ENCODE peak calls at places on chromosomes 16 and 17, in four cellular contexts. N is K562, S is WTC11, O is H1. V is an unnamed sample.

GRCh38 chr16:529012-529575 is 1.6 kb downstream of the CAPN15 start:
- DNase-seq in N (no peak), S (no peak), O (no peak), V (no peak)

GRCh38 chr16:86886651-86887050 is 308.3 kb downstream of the FOXL1 start:
- DNase-seq in N (no peak), S (no peak), O (no peak), V (no peak)

GRCh38 chr17:72726936-72727335 is 365.6 kb downstream of the SLC39A11 start:
- DNase-seq in N (no peak), S (no peak), O (no peak), V (no peak)

GRCh38 chr17:80724723-80725388 is 180.2 kb downstream of the RPTOR start:
- DNase-seq in N (no peak), S (no peak), O (no peak), V (peak)

GRCh38 chr17:76397687-76398522 is 13.5 kb downstream of the SPHK1 start:
- DNase-seq in N (peak), S (peak), O (peak), V (peak)

GRCh38 chr16:50400967-50401348 is 32.2 kb upstream of the BRD7 start:
- DNase-seq in N (no peak), S (no peak), O (no peak), V (no peak)

GRCh38 chr17:77723909-77724875 is 234.3 kb upstream of the TNRC6C start:
- DNase-seq in N (no peak), S (no peak), O (peak), V (no peak)

GRCh38 chr17:8142158-8142886 is 9.9 kb downstream of the PER1 start:
- DNase-seq in N (no peak), S (no peak), O (no peak), V (no peak)

GRCh38 chr16:81562174-81562849 is 117.7 kb downstream of the CMIP start:
- DNase-seq in N (no peak), S (no peak), O (no peak), V (no peak)

GRCh38 chr16:52546291-52546941 is 527 bp downstream of the TOX3 start:
- DNase-seq in N (no peak), S (peak), O (peak), V (peak)

GRCh38 chr16:19127674-19128131 is 13.9 kb downstream of the ITPRIPL2 start:
- DNase-seq in N (no peak), S (no peak), O (no peak), V (no peak)

GRCh38 chr17:80124351-80124981 is 22.5 kb downstream of the EIF4A3 start:
- DNase-seq in N (no peak), S (peak), O (peak), V (peak)

GRCh38 chr17:8124350-8125195 is 667 bp upstream of the HES7 start:
- DNase-seq in N (no peak), S (no peak), O (peak), V (no peak)

GRCh38 chr16:79931721-79932120 is 331.2 kb upstream of the MAF start:
- DNase-seq in N (no peak), S (no peak), O (no peak), V (no peak)

GRCh38 chr16:81873843-81874752 is 95.0 kb downstream of the PLCG2 start:
- DNase-seq in N (peak), S (peak), O (peak), V (peak)

GRCh38 chr17:2406903-2407790 is 6.3 kb upstream of the MNT start:
- DNase-seq in N (no peak), S (no peak), O (no peak), V (no peak)

GRCh38 chr17:33981713-33982601 is 273.1 kb upstream of the CCL2 start:
- DNase-seq in N (no peak), S (no peak), O (no peak), V (no peak)

GRCh38 chr17:61247438-61247837 is 152.2 kb upstream of the TBX2 start:
- DNase-seq in N (no peak), S (no peak), O (no peak), V (no peak)

GRCh38 chr17:78882546-78883089 is 20.4 kb downstream of the CEP295NL start:
- DNase-seq in N (no peak), S (no peak), O (no peak), V (peak)

GRCh38 chr16:2471016-2471652 is at the start of gene NTN3:
- DNase-seq in N (peak), S (peak), O (peak), V (peak)

GRCh38 chr16:58684001-58684353 is 593 bp downstream of the SLC38A7 start:
- DNase-seq in N (no peak), S (no peak), O (no peak), V (no peak)

GRCh38 chr17:56592487-56593072 is 919 bp upstream of the NOG start:
- DNase-seq in N (peak), S (peak), O (peak), V (peak)

GRCh38 chr16:57764341-57765159 is 29.0 kb downstream of the KATNB1 start:
- DNase-seq in N (peak), S (peak), O (peak), V (peak)

GRCh38 chr17:76556759-76557367 is 17.0 kb downstream of the PRCD start:
- DNase-seq in N (no peak), S (no peak), O (no peak), V (no peak)

GRCh38 chr17:78923660-78924453 is 1.3 kb downstream of the TIMP2 start:
- DNase-seq in N (peak), S (peak), O (peak), V (peak)

GRCh38 chr16:5581428-5581827 is 483.8 kb upstream of the EEF2KMT start:
- DNase-seq in N (no peak), S (no peak), O (no peak), V (no peak)

GRCh38 chr16:30903596-30903995 is 7.2 kb downstream of the CTF1 start:
- DNase-seq in N (no peak), S (no peak), O (no peak), V (peak)

GRCh38 chr16:24540575-24541240 is 1.3 kb downstream of the RBBP6 start:
- DNase-seq in N (no peak), S (no peak), O (no peak), V (peak)

GRCh38 chr16:1689853-1690252 is 11.8 kb downstream of the JPT2 start:
- DNase-seq in N (no peak), S (no peak), O (no peak), V (no peak)

GRCh38 chr16:57846078-57846697 is 43.9 kb upstream of the KIFC3 start:
- DNase-seq in N (no peak), S (peak), O (peak), V (no peak)

GRCh38 chr16:28311913-28312312 is 19.6 kb downstream of the SBK1 start:
- DNase-seq in N (no peak), S (no peak), O (no peak), V (no peak)

GRCh38 chr16:53061701-53062159 is 6.9 kb downstream of the CHD9 start:
- DNase-seq in N (no peak), S (no peak), O (no peak), V (no peak)

GRCh38 chr17:66634193-66634592 is 200.7 kb upstream of the CACNG5 start:
- DNase-seq in N (no peak), S (no peak), O (no peak), V (no peak)

GRCh38 chr17:66637491-66637890 is 197.4 kb upstream of the CACNG5 start:
- DNase-seq in N (no peak), S (no peak), O (no peak), V (no peak)

GRCh38 chr17:66633322-66633965 is 201.5 kb upstream of the CACNG5 start:
- DNase-seq in N (no peak), S (no peak), O (no peak), V (no peak)

GRCh38 chr17:66635646-66636045 is 199.3 kb upstream of the CACNG5 start:
- DNase-seq in N (no peak), S (no peak), O (no peak), V (no peak)

GRCh38 chr17:66636111-66636510 is 198.8 kb upstream of the CACNG5 start:
- DNase-seq in N (no peak), S (no peak), O (no peak), V (no peak)
- TF ChIP-seq TEAD4 in N (no peak), S (no peak), O (no peak), V (peak)

GRCh38 chr16:8733849-8734540 is 59.6 kb downstream of the ABAT start:
- DNase-seq in N (no peak), S (no peak), O (no peak), V (no peak)
- TF ChIP-seq TEAD4 in N (no peak), S (no peak), O (no peak), V (no peak)

GRCh38 chr17:17062866-17063265 is 20.6 kb downstream of the MPRIP start:
- DNase-seq in N (no peak), S (no peak), O (no peak), V (no peak)
- TF ChIP-seq TEAD4 in N (no peak), S (no peak), O (no peak), V (no peak)

DNA sequence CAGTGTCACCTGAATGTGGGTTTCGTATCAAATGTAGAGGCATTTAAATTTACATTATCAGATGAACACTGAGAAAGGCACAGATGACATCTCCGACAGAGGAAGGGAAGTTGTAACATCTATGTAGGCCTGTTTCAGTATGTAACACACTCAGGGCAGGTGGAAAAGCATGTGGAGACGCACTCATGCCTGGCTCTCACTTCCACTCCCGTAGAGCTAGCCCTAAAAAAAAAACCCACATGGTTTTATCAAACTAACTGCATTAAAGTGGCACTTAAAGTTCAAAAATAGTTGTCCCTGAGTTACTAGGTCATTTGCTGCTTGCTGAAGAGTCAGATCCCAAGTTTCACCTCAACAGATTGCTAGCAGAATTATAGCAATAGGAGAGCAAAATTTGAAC is 6.1 kb upstream of the ANKFY1 start:
- DNase-seq in N (no peak), S (no peak), O (no peak), V (no peak)
- TF ChIP-seq TEAD4 in N (no peak), S (no peak), O (no peak), V (no peak)

GRCh38 chr16:88639231-88640038 is 1.1 kb downstream of the IL17C start:
- DNase-seq in N (peak), S (peak), O (peak), V (peak)

GRCh38 chr16:88637797-88638196 is 575 bp upstream of the IL17C start:
- DNase-seq in N (no peak), S (no peak), O (no peak), V (no peak)

GRCh38 chr16:88636488-88637265 is 1.7 kb upstream of the IL17C start:
- DNase-seq in N (no peak), S (no peak), O (no peak), V (no peak)

GRCh38 chr16:88640039-88640495 is 1.7 kb downstream of the IL17C start:
- DNase-seq in N (no peak), S (no peak), O (no peak), V (no peak)

GRCh38 chr16:88638323-88639230 is at the start of gene IL17C:
- DNase-seq in N (peak), S (peak), O (peak), V (no peak)
- TF ChIP-seq TEAD4 in N (no peak), S (no peak), O (no peak), V (no peak)

DNA sequence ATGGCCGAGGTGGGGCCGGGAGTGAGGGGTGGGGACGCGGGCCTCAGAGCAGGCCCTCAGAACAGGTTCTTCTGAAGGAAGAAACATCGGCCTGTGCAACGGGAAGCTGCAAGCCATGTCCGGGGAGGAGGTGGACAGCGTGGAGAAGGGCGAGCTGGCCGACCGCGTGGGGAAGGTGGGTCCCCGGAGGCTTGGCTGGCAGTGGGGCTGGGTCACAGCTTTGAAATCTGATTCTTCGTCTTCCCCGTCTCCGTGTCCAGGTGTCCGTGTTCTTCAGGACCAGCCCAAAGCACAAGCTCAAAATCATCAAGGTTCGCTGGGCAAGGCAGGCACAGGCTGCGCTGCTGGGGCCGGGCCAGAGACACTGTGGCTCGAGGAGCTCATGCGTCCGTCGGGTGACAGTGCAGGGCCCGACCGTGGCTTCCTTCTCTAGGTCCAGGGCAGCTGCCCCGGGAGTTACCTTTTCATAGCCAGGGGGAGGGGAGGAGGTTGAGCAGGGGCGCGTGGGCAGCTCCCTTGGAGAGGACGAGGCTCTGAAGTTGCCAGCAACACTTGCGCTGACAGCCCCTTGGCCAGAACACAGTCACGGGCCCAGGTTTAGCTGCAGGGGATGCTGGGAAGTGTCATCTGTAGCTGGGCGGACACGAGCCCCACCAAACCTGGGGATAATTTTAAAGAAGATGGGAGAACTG is 51.3 kb downstream of the MEAK7 start:
- DNase-seq in N (no peak), S (no peak), O (no peak), V (no peak)
- TF ChIP-seq TEAD4 in N (no peak), S (no peak), O (no peak), V (no peak)

DNA sequence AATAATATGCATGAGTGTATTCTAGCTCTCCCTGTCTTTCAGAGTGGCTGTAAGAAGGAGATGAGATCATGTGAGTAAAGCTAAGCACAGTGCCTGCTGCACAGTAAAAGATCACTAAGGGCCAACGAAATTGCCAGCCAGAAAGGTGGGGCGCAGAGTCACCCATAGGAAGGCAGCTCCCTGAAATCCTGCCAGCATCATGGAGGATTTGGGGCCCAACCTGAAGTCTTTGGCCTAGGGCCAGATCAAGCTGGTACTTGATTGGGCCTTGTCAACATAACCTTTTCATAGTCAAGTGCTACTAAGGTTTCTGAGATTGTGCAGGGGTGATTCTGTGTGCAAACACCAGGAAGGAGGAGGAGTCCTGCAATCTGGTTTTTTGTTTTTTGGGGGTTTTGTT is 16.5 kb downstream of the SCNN1B start:
- DNase-seq in N (no peak), S (no peak), O (no peak), V (no peak)
- TF ChIP-seq TEAD4 in N (no peak), S (no peak), O (no peak), V (no peak)

GRCh38 chr17:63096426-63096825 is 130.4 kb downstream of the TANC2 start:
- DNase-seq in N (no peak), S (no peak), O (no peak), V (no peak)
- TF ChIP-seq TEAD4 in N (no peak), S (no peak), O (no peak), V (no peak)

GRCh38 chr16:69327585-69328310 is 2.6 kb downstream of the PDF start:
- DNase-seq in N (no peak), S (no peak), O (no peak), V (no peak)

GRCh38 chr16:69328854-69329316 is 1.5 kb downstream of the PDF start:
- DNase-seq in N (no peak), S (no peak), O (no peak), V (no peak)

GRCh38 chr16:69330286-69331109 is at the start of gene PDF:
- DNase-seq in N (peak), S (peak), O (peak), V (peak)

GRCh38 chr16:69326172-69326873 is 4.1 kb downstream of the PDF start:
- DNase-seq in N (no peak), S (no peak), O (no peak), V (no peak)

GRCh38 chr16:69329369-69330285 is 761 bp downstream of the PDF start:
- DNase-seq in N (no peak), S (peak), O (no peak), V (peak)
- TF ChIP-seq TEAD4 in N (no peak), S (no peak), O (no peak), V (no peak)

V was measured in SK-N-SH.